ENCODE peak calls at places on chromosomes 3 and 15, in five cellular contexts. P is upper lobe of right lung, N is IMR-90, U is H1, F is mesothelial cell of epicardium. I is an unnamed sample.
A peak's percentile ranks its signal among the peaks of the same experiment; 100 is the strongest.

GRCh38 chr3:28080716-28081115 is 160.7 kb upstream of the CMC1 start:
- DNase-seq in F (no peak), N (no peak), U (no peak), P (no peak), I (no peak)

GRCh38 chr3:156797368-156797767 is 28.8 kb upstream of the LEKR1 start:
- DNase-seq in F (no peak), U (no peak), N (no peak), P (no peak), I (no peak)

GRCh38 chr3:144470646-144471045 is 499.0 kb downstream of the DIPK2A start:
- DNase-seq in U (no peak), P (no peak), N (no peak), F (no peak), I (no peak)

GRCh38 chr15:76181705-76182107 is 121.9 kb downstream of the TMEM266 start:
- DNase-seq in P (no peak), N (no peak), U (no peak), F (no peak), I (no peak)

GRCh38 chr15:51170882-51171577 is 76.3 kb upstream of the TNFAIP8L3 start:
- DNase-seq in N (no peak), U (no peak), F (no peak), P (no peak), I (no peak)

GRCh38 chr3:151918253-151919029 is 45.0 kb downstream of the SUCNR1 start:
- DNase-seq in F (no peak), U (no peak), P (no peak), N (peak; percentile 75), I (no peak)

GRCh38 chr3:144031938-144032337 is 60.3 kb downstream of the DIPK2A start:
- DNase-seq in P (no peak), U (no peak), N (no peak), F (no peak), I (no peak)

GRCh38 chr15:25616471-25616870 is 177.6 kb upstream of the UBE3A start:
- DNase-seq in F (no peak), N (no peak), U (no peak), P (no peak), I (no peak)

GRCh38 chr3:79057756-79058155 is 710.0 kb downstream of the ROBO1 start:
- DNase-seq in U (no peak), P (no peak), F (no peak), N (no peak), I (no peak)

GRCh38 chr3:117355566-117355965 is 646.0 kb downstream of the TUSC7 start:
- DNase-seq in F (no peak), N (peak; percentile 22), U (peak; percentile 51), P (no peak), I (peak; percentile 27)

GRCh38 chr3:21486381-21486935 is 264.6 kb downstream of the ZNF385D start:
- DNase-seq in U (no peak), N (peak; percentile 13), P (no peak), F (no peak), I (no peak)

GRCh38 chr3:134511500-134511899 is 25.6 kb downstream of the CEP63 start:
- DNase-seq in N (no peak), P (no peak), F (no peak), U (no peak), I (no peak)

GRCh38 chr3:23949784-23950183 is 4.7 kb downstream of the NR1D2 start:
- DNase-seq in N (no peak), F (no peak), U (no peak), P (no peak), I (no peak)

GRCh38 chr3:17473761-17474160 is 268.7 kb downstream of the TBC1D5 start:
- DNase-seq in N (peak; percentile 23), U (no peak), P (no peak), F (no peak), I (no peak)

GRCh38 chr3:195063596-195064193 is 207.3 kb downstream of the XXYLT1 start:
- DNase-seq in F (no peak), P (no peak), U (no peak), N (no peak), I (peak; percentile 53)

GRCh38 chr3:9817437-9817836 is 7.4 kb downstream of the TTLL3 start:
- DNase-seq in U (no peak), N (no peak), F (no peak), P (no peak), I (no peak)

GRCh38 chr3:9825461-9826040 is 15.5 kb downstream of the TTLL3 start:
- DNase-seq in N (no peak), U (no peak), P (no peak), F (no peak), I (no peak)

GRCh38 chr3:9820543-9820942 is 10.5 kb downstream of the TTLL3 start:
- DNase-seq in U (no peak), F (no peak), N (no peak), P (no peak), I (no peak)

GRCh38 chr3:9818666-9819335 is 8.7 kb downstream of the TTLL3 start:
- DNase-seq in P (no peak), U (no peak), N (no peak), F (no peak), I (no peak)

GRCh38 chr3:9820944-9821343 is 10.9 kb downstream of the TTLL3 start:
- DNase-seq in N (peak; percentile 23), P (no peak), U (no peak), F (no peak), I (no peak)
- TF ChIP-seq CTCF in N (peak; percentile 39), P (peak; percentile 12), U (peak; percentile 66), F (no peak), I (no peak)

GRCh38 chr3:34619990-34620389 is 821.6 kb downstream of the PDCD6IP start:
- DNase-seq in P (no peak), U (no peak), F (no peak), N (no peak), I (peak; percentile 4)
- TF ChIP-seq CTCF in P (no peak), U (peak; percentile 52), F (no peak), N (no peak), I (no peak)

DNA sequence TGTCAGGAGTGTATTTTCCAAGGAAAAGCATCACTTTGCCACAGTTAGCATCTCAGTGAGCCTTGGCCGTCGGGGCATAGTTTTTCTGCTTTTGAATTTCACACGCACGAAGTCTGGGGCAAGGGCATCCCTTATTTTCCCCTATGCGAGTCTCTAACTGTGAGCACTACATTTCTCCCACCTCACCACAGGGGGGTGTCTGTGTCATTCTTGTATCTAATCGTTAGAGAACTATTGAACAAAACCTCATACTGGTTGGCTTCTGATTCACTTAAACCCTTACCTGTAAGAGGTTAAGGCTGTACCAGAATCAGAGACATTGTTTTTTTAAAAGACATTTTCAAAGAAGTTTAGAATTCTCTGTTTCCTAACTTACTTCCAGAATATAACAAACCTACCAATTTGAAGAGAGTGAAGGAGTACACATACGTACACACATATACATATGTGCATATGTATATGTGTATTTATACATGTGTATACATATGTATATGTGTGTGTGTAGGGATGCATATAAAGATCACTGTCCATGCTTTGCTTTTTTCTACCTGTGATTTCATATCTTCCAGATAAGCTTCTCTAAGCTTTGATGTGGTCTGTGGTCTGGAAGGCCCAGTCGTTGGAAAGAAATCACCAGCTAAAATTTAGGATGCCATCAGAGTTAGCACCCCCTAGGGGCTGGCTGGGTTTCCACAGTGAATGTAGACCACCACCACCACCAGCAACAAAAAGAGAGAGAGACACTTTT is 49.4 kb downstream of the MYZAP start:
- DNase-seq in N (peak; percentile 12), U (no peak), P (no peak), F (no peak), I (peak; percentile 64)
- TF ChIP-seq CTCF in N (peak; percentile 38), U (peak; percentile 61), P (peak; percentile 14), F (peak; percentile 43), I (peak; percentile 25)

DNA sequence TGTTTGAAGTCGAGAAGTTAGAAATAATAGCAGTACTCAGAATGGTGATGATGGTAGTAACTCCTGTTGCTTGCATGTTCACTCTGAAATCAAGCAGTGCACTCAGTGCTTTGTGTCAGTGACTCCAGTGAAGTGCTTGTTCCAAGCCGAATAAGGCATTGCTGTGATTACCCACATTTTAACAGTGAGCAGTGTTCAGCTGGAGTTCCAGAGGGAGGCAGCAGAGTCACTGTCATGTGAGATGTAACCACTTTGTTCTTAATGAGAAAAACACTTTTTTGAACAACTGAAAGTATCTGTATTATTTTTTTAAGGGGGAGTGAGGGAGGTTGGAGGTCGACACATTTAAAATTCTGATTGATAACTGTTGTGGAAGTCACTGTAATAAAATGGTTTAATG is 3.7 kb downstream of the MDFIC2 start:
- DNase-seq in P (no peak), F (no peak), N (peak; percentile 25), U (no peak), I (no peak)
- TF ChIP-seq CTCF in P (no peak), F (no peak), N (peak; percentile 21), U (peak; percentile 72), I (no peak)

DNA sequence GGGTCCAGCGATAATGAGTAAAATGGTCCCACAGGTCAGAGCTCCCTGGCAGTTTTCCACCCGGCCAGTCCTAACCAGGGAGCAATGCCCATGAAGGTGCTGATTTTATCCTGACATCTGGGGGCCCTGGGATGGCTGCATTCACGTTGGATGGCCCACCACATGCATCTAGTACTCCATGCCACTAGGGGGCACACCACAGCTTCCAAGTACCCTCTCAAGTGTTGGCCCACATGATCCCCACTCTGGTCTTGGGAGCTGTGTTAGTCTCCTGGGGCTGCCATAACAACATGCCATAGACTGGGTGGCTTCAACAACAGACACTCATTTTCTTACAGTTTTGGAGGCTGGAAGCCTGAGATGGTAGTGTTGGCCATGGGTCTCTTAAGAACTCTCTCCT is 225.5 kb downstream of the SLCO3A1 start:
- DNase-seq in F (no peak), N (no peak), P (no peak), U (peak; percentile 62), I (peak; percentile 27)
- TF ChIP-seq CTCF in F (peak; percentile 48), N (peak; percentile 15), P (no peak), U (peak; percentile 78), I (no peak)

DNA sequence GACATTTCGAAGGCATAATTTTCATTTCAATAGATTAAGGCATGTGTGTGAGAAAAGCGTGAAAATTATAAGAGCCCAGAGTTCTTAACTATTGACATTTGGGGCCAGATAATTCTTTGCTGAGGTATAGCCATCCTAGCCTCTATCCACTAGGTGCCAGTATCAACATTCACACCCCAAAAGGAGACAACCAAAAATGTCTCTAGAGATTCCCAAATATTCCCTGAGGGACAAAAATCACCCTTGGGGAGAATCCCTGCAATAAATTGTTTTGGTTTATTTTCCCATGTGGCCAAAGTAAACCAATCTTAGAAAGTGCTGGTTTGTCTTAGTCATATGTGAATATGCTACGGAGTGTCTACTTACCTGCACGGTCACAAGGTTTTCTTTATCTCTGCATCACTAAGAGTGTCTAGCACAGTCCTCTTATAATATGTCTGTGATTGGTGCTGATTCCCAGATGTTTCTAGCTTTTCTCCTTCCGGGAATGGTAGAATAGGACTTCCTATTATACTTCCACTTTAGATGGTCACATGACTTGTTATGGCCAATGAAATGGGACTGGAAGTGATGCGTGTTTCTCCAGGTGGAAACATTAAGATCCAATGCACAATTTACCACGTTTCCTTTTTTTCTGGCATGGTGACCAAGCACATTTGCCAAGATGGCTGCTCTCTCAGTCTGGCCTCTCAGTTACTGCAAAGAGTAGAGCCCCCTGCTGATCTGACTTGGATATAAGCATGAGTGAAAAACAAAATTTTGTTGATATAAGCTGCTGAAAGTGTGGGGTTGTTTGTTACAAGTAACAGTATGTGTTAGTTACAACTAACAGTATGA is 8.0 kb upstream of the KBTBD8 start:
- DNase-seq in F (no peak), U (no peak), N (no peak), P (no peak), I (no peak)
- TF ChIP-seq CTCF in F (no peak), U (peak; percentile 46), N (peak; percentile 14), P (peak; percentile 14), I (no peak)

GRCh38 chr15:83733206-83733605 is 79.3 kb downstream of the ADAMTSL3 start:
- DNase-seq in F (no peak), N (peak; percentile 6), P (no peak), U (no peak), I (peak; percentile 64)
- TF ChIP-seq CTCF in F (no peak), N (no peak), P (no peak), U (no peak), I (no peak)